ENCODE peak calls at places on chromosomes 5 and 9, in six cellular contexts. M is heart right ventricle, A is HFF-Myc, W is lung, X is PC-3, Q is fibroblast of pulmonary artery. N is an unnamed sample.

GRCh38 chr9:105067895-105068580 is 140.1 kb upstream of the ABCA1 start:
- DNase-seq in M (no peak), A (no peak), W (no peak), X (peak), Q (peak), N (peak)

GRCh38 chr5:78760411-78761169 is 112.0 kb upstream of the LHFPL2 start:
- DNase-seq in M (no peak), A (no peak), W (no peak), X (no peak), Q (no peak), N (no peak)

GRCh38 chr5:456351-457194 is 13.6 kb downstream of the EXOC3 start:
- DNase-seq in M (peak), A (no peak), W (no peak), X (no peak), Q (no peak), N (no peak)

GRCh38 chr5:148443998-148444397 is 60.2 kb downstream of the FBXO38 start:
- DNase-seq in M (no peak), A (peak), W (peak), X (peak), Q (peak), N (peak)

GRCh38 chr9:137575382-137575724 is 3.4 kb downstream of the DPH7 start:
- DNase-seq in M (no peak), A (no peak), W (no peak), X (no peak), Q (no peak), N (no peak)

GRCh38 chr9:87613265-87614111 is 112.4 kb upstream of the CTSL start:
- DNase-seq in M (no peak), A (no peak), W (peak), X (no peak), Q (no peak), N (no peak)

GRCh38 chr9:110502842-110503241 is 76.7 kb downstream of the SVEP1 start:
- DNase-seq in M (no peak), A (no peak), W (no peak), X (no peak), Q (peak), N (peak)

GRCh38 chr5:7881816-7882215 is 12.9 kb downstream of the MTRR start:
- DNase-seq in M (no peak), A (no peak), W (no peak), X (no peak), Q (no peak), N (no peak)

GRCh38 chr9:88733651-88734470 is 198.9 kb downstream of the NXNL2 start:
- DNase-seq in M (peak), A (peak), W (no peak), X (no peak), Q (peak), N (peak)

GRCh38 chr5:151703227-151703626 is 16.5 kb upstream of the SPARC start:
- DNase-seq in M (no peak), A (no peak), W (no peak), X (no peak), Q (no peak), N (no peak)

GRCh38 chr5:155897761-155898160 is 429.2 kb upstream of the SGCD start:
- DNase-seq in M (no peak), A (no peak), W (no peak), X (no peak), Q (no peak), N (no peak)

GRCh38 chr9:87102131-87102530 is 154.8 kb upstream of the GAS1 start:
- DNase-seq in M (no peak), A (no peak), W (no peak), X (no peak), Q (peak), N (no peak)

GRCh38 chr5:3595102-3595961 is at the start of gene IRX1:
- DNase-seq in M (no peak), A (no peak), W (peak), X (no peak), Q (no peak), N (peak)

GRCh38 chr9:88187631-88188030 is 49.4 kb upstream of the SPATA31C2 start:
- DNase-seq in M (no peak), A (no peak), W (no peak), X (no peak), Q (no peak), N (no peak)

GRCh38 chr9:14306672-14307646 is 7.0 kb downstream of the NFIB start:
- DNase-seq in M (no peak), A (no peak), W (no peak), X (no peak), Q (peak), N (peak)

GRCh38 chr9:14310247-14310646 is 3.7 kb downstream of the NFIB start:
- DNase-seq in M (no peak), A (no peak), W (no peak), X (no peak), Q (no peak), N (no peak)

GRCh38 chr9:14307989-14308750 is 5.8 kb downstream of the NFIB start:
- DNase-seq in M (no peak), A (no peak), W (no peak), X (no peak), Q (peak), N (no peak)

GRCh38 chr9:14308751-14309140 is 5.2 kb downstream of the NFIB start:
- DNase-seq in M (no peak), A (no peak), W (no peak), X (no peak), Q (no peak), N (no peak)

GRCh38 chr9:14309403-14309802 is 4.5 kb downstream of the NFIB start:
- DNase-seq in M (no peak), A (no peak), W (no peak), X (peak), Q (peak), N (no peak)
- H3K4me3 ChIP-seq in M (peak), A (no peak), W (no peak), X (peak), Q (peak), N (peak)

DNA sequence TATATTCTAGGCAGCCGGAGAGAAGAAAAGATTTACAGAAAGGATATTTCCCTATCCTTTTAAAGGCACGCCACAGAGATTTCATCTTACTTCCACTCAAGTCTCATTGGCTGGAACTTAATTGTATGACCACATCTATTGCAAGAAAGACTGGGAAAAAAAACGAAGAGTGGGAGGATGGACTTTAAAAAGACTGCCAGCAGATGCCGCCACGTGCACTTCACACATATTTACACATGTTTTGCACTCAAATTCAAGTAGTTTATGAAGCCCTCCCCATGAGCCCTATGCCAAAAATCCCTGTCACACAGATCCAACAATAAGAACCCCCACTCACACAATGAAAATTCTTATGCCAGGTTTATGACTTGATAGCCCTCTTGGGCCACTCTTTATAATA is 138.5 kb upstream of the TYRP1 start:
- DNase-seq in M (no peak), A (no peak), W (no peak), X (peak), Q (peak), N (peak)
- TF ChIP-seq CTCF in M (no peak), A (peak), W (no peak), X (peak), Q (peak), N (peak)

GRCh38 chr9:135975834-135976233 is 14.7 kb upstream of the UBAC1 start:
- DNase-seq in M (no peak), A (no peak), W (no peak), X (no peak), Q (no peak), N (no peak)
- H3K4me3 ChIP-seq in M (no peak), A (no peak), W (no peak), X (no peak), Q (no peak), N (no peak)

GRCh38 chr5:73994963-73995362 is 369.0 kb downstream of the ARHGEF28 start:
- DNase-seq in M (no peak), A (no peak), W (no peak), X (peak), Q (no peak), N (peak)
- TF ChIP-seq CTCF in M (no peak), A (no peak), W (no peak), X (no peak), Q (no peak), N (peak)

GRCh38 chr9:92404031-92404430 is 347 bp downstream of the OGN start:
- DNase-seq in M (no peak), A (no peak), W (no peak), X (no peak), Q (no peak), N (no peak)
- H3K4me3 ChIP-seq in M (peak), A (no peak), W (no peak), X (no peak), Q (no peak), N (no peak)

DNA sequence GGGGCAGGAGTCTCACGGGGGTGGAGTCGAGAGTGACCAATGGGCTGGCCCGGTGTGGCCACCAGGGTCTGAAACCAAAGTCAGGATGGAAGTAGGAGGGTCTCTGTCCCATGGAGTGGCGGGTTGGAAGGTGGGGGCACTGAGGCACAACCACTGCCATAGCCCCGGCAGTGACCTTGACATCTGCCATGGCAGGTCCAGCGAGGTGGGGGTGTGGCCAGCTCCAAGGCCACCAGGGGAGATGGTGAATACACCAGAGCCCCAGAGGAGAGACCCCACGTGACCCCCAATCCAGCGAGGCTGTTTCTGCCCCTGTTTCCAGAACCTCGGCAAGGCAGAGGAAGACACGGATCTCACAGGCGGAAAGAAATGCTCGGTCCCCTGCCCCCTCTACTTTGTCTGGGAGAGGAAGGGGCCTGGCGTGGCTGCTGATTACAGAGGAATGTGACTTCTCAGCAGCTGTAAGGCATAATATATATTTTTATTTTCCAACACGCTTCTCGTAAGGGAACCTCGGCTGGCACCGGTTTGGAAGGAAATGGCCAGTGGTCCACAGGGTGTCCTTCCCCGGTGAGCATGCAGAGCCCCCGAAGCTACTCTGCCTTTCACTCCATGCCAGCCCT is 105.7 kb upstream of the SARDH start:
- DNase-seq in M (no peak), A (no peak), W (no peak), X (no peak), Q (no peak), N (no peak)
- TF ChIP-seq CTCF in M (no peak), A (no peak), W (no peak), X (no peak), Q (no peak), N (no peak)

DNA sequence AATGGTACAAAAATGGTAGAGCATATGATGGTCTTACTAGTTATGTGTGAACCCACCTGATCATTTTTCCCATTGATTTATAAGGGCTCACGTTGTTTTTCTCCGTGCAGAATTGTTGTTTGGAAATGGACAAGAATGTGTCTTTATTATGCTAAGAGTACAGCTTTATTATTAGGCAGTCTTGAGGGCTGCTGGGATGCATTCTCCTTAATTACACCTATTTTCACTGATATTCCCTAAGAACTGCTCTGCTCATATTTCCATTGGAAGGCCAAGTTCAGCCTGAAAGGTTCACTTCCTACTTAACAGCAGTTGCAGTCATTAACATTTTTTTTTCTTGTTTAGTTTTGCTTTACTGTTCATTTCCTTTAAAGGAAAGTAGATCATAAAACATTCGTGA is 602.5 kb upstream of the ZNF608 start:
- DNase-seq in M (no peak), A (no peak), W (no peak), X (no peak), Q (no peak), N (no peak)
- H3K4me3 ChIP-seq in M (no peak), A (no peak), W (no peak), X (no peak), Q (no peak), N (no peak)

GRCh38 chr5:80125962-80126480 is 90.9 kb downstream of the THBS4 start:
- DNase-seq in M (no peak), A (peak), W (no peak), X (peak), Q (peak), N (peak)
- TF ChIP-seq CTCF in M (no peak), A (no peak), W (no peak), X (no peak), Q (no peak), N (no peak)

GRCh38 chr9:134776080-134776796 is 104.4 kb upstream of the FCN2 start:
- DNase-seq in M (no peak), A (no peak), W (no peak), X (no peak), Q (peak), N (no peak)
- H3K4me3 ChIP-seq in M (no peak), A (no peak), W (no peak), X (no peak), Q (no peak), N (no peak)